ENCODE peak calls at places on chromosome 1, in four cellular contexts. B is cardiac muscle cell, X is SK-N-SH, F is kidney. J is an unnamed sample.

GRCh38 chr1:87478231-87478630 is 149.6 kb downstream of the LMO4 start:
- DNase-seq in X (no peak), B (peak; percentile 37), F (peak; percentile 47), J (peak; percentile 94)

GRCh38 chr1:192522673-192523072 is 52.9 kb upstream of the RGS1 start:
- DNase-seq in F (no peak), X (no peak), B (no peak), J (no peak)

GRCh38 chr1:115317101-115318012 is 20.7 kb downstream of the NGF start:
- DNase-seq in B (no peak), X (peak; percentile 59), F (no peak), J (no peak)

GRCh38 chr1:8170059-8170835 is 144.1 kb upstream of the ERRFI1 start:
- DNase-seq in X (no peak), F (no peak), B (no peak), J (no peak)

GRCh38 chr1:116873680-116874271 is 35.9 kb upstream of the PTGFRN start:
- DNase-seq in X (no peak), B (no peak), F (no peak), J (no peak)

GRCh38 chr1:7255303-7256058 is 470.2 kb downstream of the CAMTA1 start:
- DNase-seq in B (peak; percentile 6), X (no peak), F (no peak), J (no peak)

GRCh38 chr1:239861985-239862384 is 229.7 kb upstream of the FMN2 start:
- DNase-seq in X (no peak), B (no peak), F (no peak), J (no peak)

GRCh38 chr1:222974496-222974895 is 159.7 kb downstream of the DISP1 start:
- DNase-seq in F (no peak), X (no peak), B (peak; percentile 90), J (no peak)

GRCh38 chr1:91176250-91176649 is 154.4 kb upstream of the ZNF644 start:
- DNase-seq in X (no peak), B (no peak), F (no peak), J (no peak)

GRCh38 chr1:15950763-15951295 is 25.1 kb downstream of the ZBTB17 start:
- DNase-seq in B (peak; percentile 88), X (no peak), F (peak; percentile 70), J (no peak)

GRCh38 chr1:152037920-152038658 is 1.3 kb upstream of the S100A11 start:
- DNase-seq in X (no peak), F (no peak), B (peak; percentile 26), J (no peak)

GRCh38 chr1:90712153-90712930 is 4.8 kb downstream of the BARHL2 start:
- DNase-seq in X (no peak), B (no peak), F (no peak), J (no peak)

GRCh38 chr1:209435654-209436566 is 147.6 kb upstream of the CAMK1G start:
- DNase-seq in X (peak; percentile 86), F (peak; percentile 75), B (peak; percentile 80), J (peak; percentile 96)
- H3K4me1 ChIP-seq in X (peaks cover 15% of the 10 kb centered on the region), F (no peaks in the 10 kb centered on the region), B (no peaks in the 10 kb centered on the region), J (peaks cover 17% of the 10 kb centered on the region)

DNA sequence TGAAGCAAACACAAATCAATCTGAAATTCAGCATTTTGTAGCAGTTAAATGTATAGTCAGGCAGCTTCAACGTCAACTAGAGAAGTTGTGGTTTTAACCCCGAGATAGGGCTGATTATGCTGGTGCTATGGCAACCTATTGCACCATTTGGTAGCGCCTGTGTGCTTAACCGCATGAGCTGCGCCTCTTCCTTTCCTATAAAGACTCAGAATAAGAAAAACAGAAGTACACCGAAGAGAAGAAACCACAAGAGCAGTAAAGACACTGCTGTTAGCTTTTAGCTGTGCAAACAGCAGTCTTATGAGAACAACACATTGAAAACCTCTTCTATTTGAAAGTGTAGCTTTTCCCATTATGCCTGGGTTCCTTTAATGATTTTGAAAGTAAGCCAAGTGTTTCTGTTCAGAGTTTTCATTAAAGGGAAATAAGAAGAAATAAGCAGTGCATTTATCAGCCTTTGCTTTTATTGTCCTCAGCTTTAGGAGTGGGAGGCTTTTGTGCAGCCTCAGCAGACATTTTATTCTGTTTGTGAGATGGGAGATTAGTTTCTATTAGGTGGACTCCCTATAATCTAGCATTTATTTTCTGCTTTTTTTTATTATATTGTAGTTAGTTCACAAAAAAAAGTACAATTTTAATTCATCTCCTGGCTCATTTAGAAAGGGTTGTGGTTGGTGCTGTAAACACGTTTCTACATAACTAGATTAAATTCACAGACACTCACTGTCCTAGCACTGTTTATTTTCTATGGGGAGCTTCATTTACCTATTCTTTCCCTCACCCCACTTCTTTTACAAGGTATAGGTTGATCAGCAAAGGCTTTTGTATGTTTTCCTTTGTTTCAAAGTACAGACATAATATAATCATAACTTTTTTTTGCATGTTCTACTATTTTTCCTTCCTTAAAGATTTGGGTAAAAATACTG is 43.3 kb downstream of the PTPRC start:
- DNase-seq in X (peak; percentile 22), F (no peak), B (peak; percentile 97), J (peak; percentile 80)
- H3K4me1 ChIP-seq in X (peaks cover 33% of the 10 kb centered on the region), F (no peaks in the 10 kb centered on the region), B (peaks cover 13% of the 10 kb centered on the region), J (no peaks in the 10 kb centered on the region)

DNA sequence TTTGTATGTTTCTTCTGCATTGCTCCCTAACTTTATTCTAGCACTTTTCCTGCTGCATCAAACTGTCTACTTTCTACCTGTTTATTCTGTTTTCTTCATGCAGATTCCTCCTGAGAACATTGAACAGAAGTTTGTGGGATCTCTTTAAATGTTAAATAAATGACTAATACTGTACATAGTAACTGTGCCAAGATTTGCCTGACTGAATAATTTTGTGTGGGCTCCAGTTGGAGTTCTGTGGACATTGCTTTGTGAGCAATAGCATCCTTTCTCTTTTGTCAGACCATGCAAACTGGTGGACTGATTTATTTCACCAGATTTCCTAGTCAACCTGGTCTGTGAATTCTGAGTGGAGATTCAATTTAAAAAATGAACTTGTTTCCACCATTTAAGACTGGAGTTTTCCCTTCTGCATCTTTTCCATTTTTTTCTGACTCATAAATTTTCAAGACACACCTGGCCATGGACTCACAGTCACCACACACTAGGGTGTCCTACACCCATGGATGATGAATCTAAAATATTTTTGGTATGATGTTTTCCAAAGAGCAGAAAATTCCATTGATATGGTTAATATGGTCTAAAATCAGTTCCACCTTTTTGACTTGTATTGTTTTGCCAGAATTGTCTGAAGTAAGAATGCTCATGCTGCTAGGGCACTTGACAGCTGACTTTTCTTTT is 140.7 kb upstream of the SPAG17 start:
- DNase-seq in F (no peak), B (no peak), X (no peak), J (no peak)
- H3K4me1 ChIP-seq in F (no peaks in the 10 kb centered on the region), B (no peaks in the 10 kb centered on the region), X (no peaks in the 10 kb centered on the region), J (no peaks in the 10 kb centered on the region)

DNA sequence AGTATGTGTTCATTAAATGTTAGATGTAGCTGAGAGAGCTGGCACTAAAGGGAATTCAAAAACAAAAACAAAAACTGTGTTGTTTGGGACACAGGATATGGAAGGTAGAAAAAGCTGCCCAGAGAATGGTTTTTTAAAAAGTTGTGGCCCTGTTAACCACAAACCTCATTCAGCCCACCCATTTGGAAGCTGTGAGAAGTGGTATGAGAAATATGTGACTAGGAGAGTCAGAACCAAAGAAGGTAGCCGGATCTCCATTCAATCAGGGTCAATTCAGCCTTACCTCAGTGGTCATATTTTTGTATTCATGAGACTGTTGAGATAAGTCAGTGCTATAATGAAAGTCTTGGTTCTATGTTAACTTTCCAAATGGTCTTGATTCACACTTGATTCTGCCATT is 29.8 kb upstream of the CACYBP start:
- DNase-seq in B (no peak), X (no peak), F (no peak), J (no peak)
- H3K4me1 ChIP-seq in B (no peaks in the 10 kb centered on the region), X (no peaks in the 10 kb centered on the region), F (peaks cover 20% of the 10 kb centered on the region), J (peaks cover 9% of the 10 kb centered on the region)

DNA sequence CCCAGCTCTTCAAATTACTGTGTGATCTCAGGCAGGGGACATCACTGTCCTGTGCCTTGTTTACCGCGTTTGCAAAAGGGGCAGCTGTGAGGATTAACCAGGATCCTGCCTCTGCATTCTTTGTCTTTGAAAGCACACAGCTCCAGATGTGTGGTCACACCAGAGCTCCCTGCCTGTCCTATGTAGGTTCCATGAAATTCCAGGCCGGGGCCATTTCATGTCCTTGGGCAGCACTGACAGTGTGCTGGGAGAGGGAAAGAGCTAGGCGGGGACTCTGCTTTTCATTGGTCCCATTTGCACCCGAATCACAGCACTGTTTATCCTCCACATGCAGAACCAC is 42.2 kb upstream of the SELENON start:
- DNase-seq in X (no peak), F (no peak), B (no peak), J (no peak)
- H3K4me1 ChIP-seq in X (no peaks in the 10 kb centered on the region), F (peaks cover 15% of the 10 kb centered on the region), B (peaks cover 21% of the 10 kb centered on the region), J (peaks cover 2% of the 10 kb centered on the region)

J was measured in mesendoderm.